ENCODE peak calls at places on chromosomes 12 and 14, in five cellular contexts. L is AG10803, U is AG04450, C is sigmoid colon, Y is HCT116. P is an unnamed sample.

GRCh38 chr14:81737938-81738337 is 204.3 kb upstream of the SEL1L start:
- DNase-seq in U (no peak), L (no peak), Y (no peak), C (no peak), P (no peak)

GRCh38 chr12:133231001-133231400 is 4.7 kb downstream of the ANHX start:
- DNase-seq in C (no peak), Y (no peak), L (no peak), U (no peak), P (no peak)

GRCh38 chr12:78392918-78393317 is 471.7 kb upstream of the SYT1 start:
- DNase-seq in U (no peak), C (no peak), L (peak), Y (no peak), P (peak)

GRCh38 chr12:105060715-105061378 is 23.4 kb downstream of the ALDH1L2 start:
- DNase-seq in Y (peak), C (no peak), U (no peak), L (no peak), P (no peak)

GRCh38 chr14:99055816-99056215 is 216.2 kb downstream of the BCL11B start:
- DNase-seq in U (no peak), C (no peak), L (no peak), Y (no peak), P (no peak)

GRCh38 chr14:36132826-36133225 is 43.7 kb downstream of the PTCSC3 start:
- DNase-seq in U (no peak), L (no peak), C (no peak), Y (no peak), P (no peak)

GRCh38 chr14:33408291-33408690 is 469.6 kb downstream of the NPAS3 start:
- DNase-seq in U (no peak), C (no peak), L (no peak), Y (no peak), P (no peak)

GRCh38 chr12:57619434-57620244 is 8.4 kb downstream of the ARHGEF25 start:
- DNase-seq in C (peak), Y (no peak), L (no peak), U (no peak), P (no peak)

GRCh38 chr12:45726594-45727300 is 2.8 kb upstream of the ARID2 start:
- DNase-seq in U (no peak), L (peak), C (peak), Y (no peak), P (no peak)

GRCh38 chr14:76918751-76919421 is 92.7 kb downstream of the LRRC74A start:
- DNase-seq in Y (peak), L (peak), U (peak), C (peak), P (peak)

GRCh38 chr14:32896979-32897723 is 41.5 kb upstream of the NPAS3 start:
- DNase-seq in L (peak), Y (no peak), U (no peak), C (no peak), P (peak)

GRCh38 chr14:53570411-53571387 is 385.9 kb downstream of the BMP4 start:
- DNase-seq in Y (no peak), U (no peak), L (no peak), C (no peak), P (no peak)

GRCh38 chr12:132608231-132609171 is 1.9 kb downstream of the LRCOL1 start:
- DNase-seq in U (no peak), L (no peak), Y (no peak), C (no peak), P (no peak)

GRCh38 chr14:101953151-101953550 is 11.2 kb upstream of the DYNC1H1 start:
- DNase-seq in U (no peak), C (peak), L (no peak), Y (no peak), P (no peak)

GRCh38 chr14:79161576-79161975 is 991.4 kb downstream of the NRXN3 start:
- DNase-seq in U (peak), L (peak), C (no peak), Y (no peak), P (peak)

GRCh38 chr14:43939836-43940235 is 567.2 kb downstream of the FSCB start:
- DNase-seq in L (no peak), U (no peak), C (no peak), Y (no peak), P (no peak)

GRCh38 chr14:65206448-65207096 is 104.3 kb upstream of the MAX start:
- DNase-seq in U (peak), Y (no peak), L (peak), C (no peak), P (no peak)

GRCh38 chr14:34978444-34978843 is 4.3 kb upstream of the SRP54 start:
- DNase-seq in Y (no peak), C (no peak), L (no peak), U (no peak), P (no peak)

GRCh38 chr14:36600431-36600830 is 18.0 kb upstream of the NKX2-8 start:
- DNase-seq in L (no peak), C (no peak), U (no peak), Y (no peak), P (no peak)

GRCh38 chr14:75226755-75227544 is 50.5 kb upstream of the TMED10 start:
- DNase-seq in C (no peak), U (no peak), L (no peak), Y (no peak), P (no peak)

GRCh38 chr14:101767618-101768362 is 6.3 kb downstream of the PPP2R5C start:
- DNase-seq in Y (no peak), L (no peak), C (no peak), U (no peak), P (no peak)

GRCh38 chr12:118773956-118774723 is 207.2 kb upstream of the SRRM4 start:
- DNase-seq in C (no peak), U (no peak), L (no peak), Y (no peak), P (no peak)

GRCh38 chr14:23067847-23068791 is 10.8 kb upstream of the CDH24 start:
- DNase-seq in U (no peak), C (no peak), Y (no peak), L (no peak), P (no peak)

GRCh38 chr12:14273911-14274306 is 91.6 kb upstream of the ATF7IP start:
- DNase-seq in Y (no peak), L (peak), C (no peak), U (no peak), P (no peak)

GRCh38 chr12:49282302-49282701 is 12.6 kb upstream of the PRPH start:
- DNase-seq in U (no peak), Y (no peak), L (no peak), C (no peak), P (no peak)

GRCh38 chr14:71515520-71515919 is 416.7 kb upstream of the RGS6 start:
- DNase-seq in U (no peak), L (no peak), C (no peak), Y (no peak), P (no peak)

GRCh38 chr12:57726884-57727757 is 11.4 kb downstream of the AGAP2 start:
- DNase-seq in L (no peak), U (no peak), Y (no peak), C (no peak), P (no peak)

GRCh38 chr12:34598851-34599529 is 576.7 kb downstream of the ALG10 start:
- DNase-seq in C (peak), Y (no peak), L (no peak), U (no peak), P (no peak)

GRCh38 chr12:49894754-49895153 is 8.9 kb downstream of the FAIM2 start:
- DNase-seq in U (no peak), Y (no peak), L (no peak), C (peak), P (no peak)

GRCh38 chr12:11555743-11556625 is 93.5 kb upstream of the ETV6 start:
- DNase-seq in Y (no peak), U (no peak), L (no peak), C (peak), P (no peak)

GRCh38 chr12:122185494-122186082 is 2.7 kb downstream of the LRRC43 start:
- DNase-seq in C (no peak), U (no peak), Y (no peak), L (no peak), P (no peak)

GRCh38 chr12:122182887-122183587 is at the start of gene LRRC43:
- DNase-seq in L (peak), U (no peak), C (no peak), Y (no peak), P (no peak)

GRCh38 chr12:122184522-122184921 is 1.6 kb downstream of the LRRC43 start:
- DNase-seq in Y (no peak), C (no peak), L (no peak), U (no peak), P (no peak)

GRCh38 chr12:122185079-122185478 is 2.2 kb downstream of the LRRC43 start:
- DNase-seq in U (no peak), Y (no peak), L (no peak), C (no peak), P (no peak)

GRCh38 chr12:122183588-122183940 is 641 bp downstream of the LRRC43 start:
- DNase-seq in C (no peak), Y (no peak), L (no peak), U (no peak), P (no peak)
- H3K4me3 ChIP-seq in C (peak), Y (no peak), L (peak), U (no peak), P (peak)

GRCh38 chr12:109779382-109779781 is 53.8 kb downstream of the TRPV4 start:
- DNase-seq in U (no peak), C (no peak), L (no peak), Y (no peak), P (no peak)
- TF ChIP-seq CTCF in U (no peak), C (no peak), L (no peak), Y (no peak), P (no peak)

GRCh38 chr12:69119770-69120169 is 119.6 kb upstream of the CPSF6 start:
- DNase-seq in U (no peak), C (no peak), L (no peak), Y (no peak), P (no peak)
- H3K4me3 ChIP-seq in U (no peak), C (no peak), L (no peak), Y (no peak), P (no peak)

DNA sequence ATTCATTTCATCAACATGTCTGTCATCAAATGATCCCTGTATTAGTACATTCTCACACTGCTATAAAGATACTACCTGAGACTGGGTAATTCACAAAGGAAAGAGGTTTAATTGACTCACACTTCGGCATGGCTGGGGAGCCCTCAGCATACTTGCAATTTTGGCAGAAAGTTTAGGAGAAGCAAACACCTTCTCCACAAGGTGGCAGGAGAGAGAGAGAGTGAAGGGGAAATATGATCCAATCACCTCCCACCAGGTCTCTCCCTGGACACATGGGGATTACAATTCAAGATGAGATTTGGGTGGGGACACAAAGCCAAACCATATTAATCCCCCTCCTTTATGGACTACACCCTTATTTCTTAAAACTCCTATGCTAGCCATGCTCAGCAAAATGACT is 932.2 kb downstream of the FLRT2 start:
- DNase-seq in U (no peak), L (peak), C (no peak), Y (no peak), P (no peak)
- TF ChIP-seq CTCF in U (peak), L (peak), C (no peak), Y (peak), P (peak)

DNA sequence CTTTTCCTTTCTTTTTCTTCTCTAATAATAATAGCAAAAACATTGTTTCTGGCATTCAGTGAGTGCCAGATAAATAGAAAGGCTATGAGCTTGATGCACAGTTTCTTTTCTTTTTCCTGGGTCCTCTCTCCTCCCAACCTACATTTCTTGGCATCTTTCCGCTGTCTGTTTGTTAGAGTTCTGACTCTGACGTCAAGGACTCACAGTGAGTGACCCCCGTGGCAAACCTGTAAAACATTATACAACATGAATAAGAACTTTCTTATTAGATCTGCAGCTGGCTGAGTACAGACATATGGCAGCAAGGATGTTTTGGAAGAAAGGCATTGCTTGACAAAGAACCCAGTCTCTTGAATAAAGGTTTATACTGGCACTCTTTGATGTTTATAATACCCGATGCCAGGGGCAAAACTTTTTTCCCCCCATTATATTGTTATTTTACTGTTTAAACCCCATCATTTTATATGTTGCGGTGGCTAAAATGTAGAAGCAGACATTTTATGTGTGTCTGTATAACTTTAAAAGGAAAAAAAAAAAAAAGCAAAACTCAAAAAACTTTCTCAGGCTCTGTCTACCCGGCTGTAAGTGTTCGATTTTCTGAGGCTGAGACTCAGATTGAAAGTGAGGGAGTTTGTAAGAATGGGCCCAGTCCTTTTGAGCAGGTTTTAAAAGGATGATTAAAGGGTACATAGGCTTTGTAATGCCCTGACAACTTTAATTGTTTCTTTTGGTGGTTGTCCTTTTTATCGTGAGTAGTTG is 159.2 kb downstream of the PDE3A start:
- DNase-seq in U (peak), C (no peak), Y (no peak), L (no peak), P (peak)
- H3K4me3 ChIP-seq in U (no peak), C (peak), Y (no peak), L (no peak), P (no peak)

GRCh38 chr12:106841471-106842302 is 67.2 kb downstream of the RIC8B start:
- DNase-seq in L (peak), Y (peak), C (no peak), U (no peak), P (peak)
- TF ChIP-seq CTCF in L (peak), Y (peak), C (no peak), U (peak), P (peak)

DNA sequence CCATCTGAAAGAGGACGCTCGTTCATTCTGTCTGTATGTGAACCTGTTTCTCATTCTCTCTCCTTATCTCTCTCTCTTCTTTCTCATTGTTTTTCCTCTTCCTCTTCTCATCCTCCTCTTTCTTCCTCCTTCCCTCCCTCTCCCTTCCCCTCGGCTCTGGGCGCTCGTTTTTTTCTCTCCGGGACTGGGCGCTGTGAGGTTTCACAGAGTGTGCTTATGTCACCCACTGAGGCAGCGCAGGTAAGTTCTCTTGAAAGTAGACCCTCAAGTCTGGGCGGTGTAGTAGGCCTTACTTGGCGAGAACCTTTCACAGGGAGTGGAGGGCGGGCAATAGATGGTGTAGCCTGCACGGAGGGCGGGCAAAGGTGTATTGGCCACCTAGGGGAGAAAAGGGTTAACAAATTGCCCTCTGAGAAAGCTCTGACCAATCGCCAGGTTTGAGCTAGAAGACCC is 4.5 kb upstream of the SIX1 start:
- DNase-seq in U (no peak), Y (no peak), L (no peak), C (no peak), P (no peak)
- H3K4me3 ChIP-seq in U (peak), Y (no peak), L (no peak), C (no peak), P (no peak)

GRCh38 chr12:25976289-25976688 is 17.8 kb downstream of the RASSF8 start:
- DNase-seq in C (no peak), U (no peak), Y (no peak), L (peak), P (no peak)
- TF ChIP-seq CTCF in C (no peak), U (no peak), Y (no peak), L (no peak), P (no peak)

DNA sequence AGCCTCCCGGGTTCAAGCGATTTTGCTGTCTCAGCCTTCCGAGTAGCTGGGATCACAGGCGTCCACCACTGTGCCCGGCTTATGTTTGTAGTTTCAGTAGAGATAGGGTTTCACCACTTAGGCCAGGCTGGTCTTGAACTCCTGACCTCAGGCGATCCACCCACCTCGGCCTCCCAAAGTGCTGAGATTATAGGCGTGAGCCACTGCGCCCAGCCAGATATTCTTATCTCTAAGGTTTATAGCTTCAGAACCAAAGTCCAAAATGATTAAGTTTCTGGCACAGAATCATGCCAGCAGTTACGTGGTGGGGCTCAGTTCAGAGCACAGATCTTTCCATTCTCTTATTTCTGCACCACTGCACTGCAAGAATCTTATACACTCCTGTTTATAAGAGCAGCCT is 129.7 kb downstream of the LMNTD1 start:
- DNase-seq in C (no peak), Y (no peak), L (no peak), U (no peak), P (no peak)
- H3K4me3 ChIP-seq in C (no peak), Y (no peak), L (no peak), U (no peak), P (no peak)

DNA sequence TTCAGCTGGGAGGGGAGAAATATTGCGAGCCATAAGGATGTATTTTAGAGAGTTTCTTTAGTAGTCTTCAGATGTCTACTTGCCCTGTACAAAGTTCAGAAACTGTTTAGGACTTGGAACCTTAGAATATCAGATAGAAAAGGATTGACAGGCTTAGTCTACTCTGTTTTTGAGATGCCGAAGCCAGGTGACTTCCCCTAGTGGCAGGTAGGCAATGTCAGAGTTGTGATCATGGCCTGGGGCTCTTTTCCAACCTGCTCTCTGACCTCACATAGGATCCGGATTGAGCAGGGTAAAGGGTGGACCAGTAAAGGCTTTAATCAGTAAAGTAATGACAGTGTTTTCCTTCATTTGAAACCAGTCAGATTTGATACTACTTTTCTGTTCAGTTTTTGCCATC is 59.6 kb downstream of the PRKCH start:
- DNase-seq in C (no peak), Y (no peak), U (no peak), L (no peak), P (no peak)
- TF ChIP-seq CTCF in C (no peak), Y (peak), U (no peak), L (no peak), P (no peak)

P was measured in astrocyte of the cerebellum.